ENCODE peak calls at places on chromosomes 1 and 21, in seven cellular contexts. P is fibroblast of lung; W is CD8-positive, alpha-beta T cell; Y is fibroblast of the aortic adventitia; Q is brain microvascular endothelial cell; K is heart left ventricle; G is prostate gland. Z is an unnamed sample.

GRCh38 chr21:18369115-18369514 is 34.5 kb downstream of the TMPRSS15 start:
- DNase-seq in P (peak), W (no peak), Y (peak), Q (no peak), K (no peak), G (no peak), Z (no peak)

GRCh38 chr1:202163281-202164270 is 3.2 kb upstream of the PTPN7 start:
- DNase-seq in P (no peak), W (no peak), Y (no peak), Q (no peak), K (no peak), G (no peak), Z (no peak)

GRCh38 chr21:43861716-43862115 is 3.3 kb upstream of the AGPAT3 start:
- DNase-seq in P (no peak), W (no peak), Y (no peak), Q (no peak), K (no peak), G (no peak), Z (no peak)

GRCh38 chr1:15429701-15430149 is 8.5 kb upstream of the CTRC start:
- DNase-seq in P (peak), W (no peak), Y (peak), Q (peak), K (no peak), G (no peak), Z (no peak)

GRCh38 chr1:92973203-92973907 is 12.1 kb upstream of the DIPK1A start:
- DNase-seq in P (no peak), W (no peak), Y (no peak), Q (no peak), K (no peak), G (no peak), Z (no peak)

GRCh38 chr1:53735681-53736080 is 3.3 kb downstream of the GLIS1 start:
- DNase-seq in P (no peak), W (no peak), Y (no peak), Q (no peak), K (no peak), G (no peak), Z (no peak)

GRCh38 chr1:118151312-118151937 is 33.6 kb downstream of the SPAG17 start:
- DNase-seq in P (peak), W (no peak), Y (peak), Q (peak), K (no peak), G (peak), Z (no peak)

GRCh38 chr1:246372502-246372901 is 134.6 kb downstream of the SMYD3 start:
- DNase-seq in P (no peak), W (no peak), Y (no peak), Q (no peak), K (no peak), G (no peak), Z (no peak)

GRCh38 chr1:204350857-204351573 is 8.7 kb downstream of the PLEKHA6 start:
- DNase-seq in P (peak), W (no peak), Y (peak), Q (peak), K (peak), G (no peak), Z (peak)

GRCh38 chr1:200036616-200037270 is 9.2 kb downstream of the NR5A2 start:
- DNase-seq in P (no peak), W (no peak), Y (no peak), Q (no peak), K (no peak), G (no peak), Z (no peak)

GRCh38 chr1:179808503-179808902 is 65.4 kb downstream of the FAM163A start:
- DNase-seq in P (no peak), W (no peak), Y (peak), Q (no peak), K (no peak), G (no peak), Z (no peak)

GRCh38 chr1:185155600-185156320 is 993 bp downstream of the TRMT1L start:
- DNase-seq in P (peak), W (peak), Y (peak), Q (peak), K (no peak), G (no peak), Z (no peak)

GRCh38 chr1:45843474-45843905 is 40.1 kb downstream of the MAST2 start:
- DNase-seq in P (peak), W (no peak), Y (peak), Q (no peak), K (no peak), G (no peak), Z (no peak)

GRCh38 chr1:162736184-162736583 is 54.3 kb upstream of the HSD17B7 start:
- DNase-seq in P (no peak), W (no peak), Y (no peak), Q (no peak), K (no peak), G (no peak), Z (no peak)

GRCh38 chr1:80529546-80529945 is 1271.2 kb upstream of the ADGRL2 start:
- DNase-seq in P (no peak), W (no peak), Y (no peak), Q (no peak), K (no peak), G (no peak), Z (no peak)

GRCh38 chr21:34836103-34836932 is 167.5 kb downstream of the CLIC6 start:
- DNase-seq in P (peak), W (no peak), Y (peak), Q (peak), K (no peak), G (no peak), Z (no peak)

GRCh38 chr1:154420172-154420571 is 15.0 kb downstream of the IL6R start:
- DNase-seq in P (peak), W (peak), Y (peak), Q (peak), K (peak), G (peak), Z (peak)

GRCh38 chr1:180525696-180526000 is 23.3 kb upstream of the ACBD6 start:
- DNase-seq in P (no peak), W (no peak), Y (no peak), Q (no peak), K (no peak), G (no peak), Z (peak)

GRCh38 chr1:105386489-105386888 is 1636.8 kb downstream of the AMY1C start:
- DNase-seq in P (no peak), W (no peak), Y (no peak), Q (no peak), K (no peak), G (no peak), Z (no peak)

GRCh38 chr1:110604586-110605148 is 1.5 kb downstream of the KCNA2 start:
- DNase-seq in P (no peak), W (no peak), Y (no peak), Q (no peak), K (no peak), G (no peak), Z (no peak)

GRCh38 chr1:22709891-22710687 is 550 bp upstream of the EPHB2 start:
- DNase-seq in P (peak), W (peak), Y (peak), Q (peak), K (peak), G (no peak), Z (no peak)

GRCh38 chr1:184190626-184191025 is 139.1 kb downstream of the TSEN15 start:
- DNase-seq in P (no peak), W (no peak), Y (peak), Q (no peak), K (no peak), G (no peak), Z (no peak)

GRCh38 chr1:86773331-86774288 is 69.2 kb downstream of the SH3GLB1 start:
- DNase-seq in P (peak), W (no peak), Y (peak), Q (no peak), K (no peak), G (no peak), Z (no peak)

GRCh38 chr21:42526379-42526727 is 12.7 kb downstream of the SLC37A1 start:
- DNase-seq in P (no peak), W (no peak), Y (no peak), Q (no peak), K (peak), G (no peak), Z (no peak)

GRCh38 chr1:43766818-43767525 is 59.6 kb downstream of the ST3GAL3 start:
- DNase-seq in P (peak), W (no peak), Y (no peak), Q (no peak), K (no peak), G (no peak), Z (no peak)

GRCh38 chr1:31064685-31065309 is 720 bp downstream of the PUM1 start:
- DNase-seq in P (peak), W (no peak), Y (no peak), Q (no peak), K (peak), G (no peak), Z (no peak)

GRCh38 chr1:114061431-114061830 is 82.2 kb downstream of the OLFML3 start:
- DNase-seq in P (peak), W (no peak), Y (no peak), Q (peak), K (no peak), G (no peak), Z (no peak)

GRCh38 chr1:67476006-67476482 is 45.8 kb upstream of the SERBP1 start:
- DNase-seq in P (no peak), W (no peak), Y (no peak), Q (no peak), K (no peak), G (no peak), Z (no peak)
- TF ChIP-seq CTCF in P (no peak), W (no peak), Y (no peak), Q (no peak), K (no peak), G (no peak), Z (no peak)

GRCh38 chr1:106956721-106957120 is 99.8 kb upstream of the PRMT6 start:
- DNase-seq in P (peak), W (no peak), Y (peak), Q (no peak), K (no peak), G (no peak), Z (no peak)

GRCh38 chr1:106960412-106960811 is 96.1 kb upstream of the PRMT6 start:
- DNase-seq in P (no peak), W (no peak), Y (no peak), Q (no peak), K (no peak), G (no peak), Z (no peak)

GRCh38 chr1:106954830-106955229 is 101.6 kb upstream of the PRMT6 start:
- DNase-seq in P (no peak), W (no peak), Y (no peak), Q (no peak), K (no peak), G (no peak), Z (no peak)

GRCh38 chr1:106961671-106962070 is 94.8 kb upstream of the PRMT6 start:
- DNase-seq in P (no peak), W (no peak), Y (no peak), Q (no peak), K (no peak), G (no peak), Z (no peak)

DNA sequence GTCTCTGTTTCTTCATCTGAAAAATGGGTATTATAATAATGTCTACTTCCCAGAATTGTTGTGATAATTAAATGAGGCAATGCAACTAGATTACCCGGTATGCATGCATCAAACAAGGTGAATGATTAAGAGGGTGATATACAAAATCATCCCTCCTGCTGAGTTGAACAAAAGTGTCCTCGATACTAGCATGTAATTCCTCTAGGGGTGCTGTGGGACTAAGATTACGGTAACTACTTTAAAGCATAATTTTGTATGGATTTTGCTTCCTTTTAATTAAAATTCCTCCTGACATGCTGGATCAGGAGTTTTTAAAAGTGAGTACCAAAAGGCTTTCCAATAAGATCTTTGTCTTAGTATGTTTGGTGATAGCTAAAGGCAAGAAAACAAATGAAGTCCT is 98.7 kb upstream of the PRMT6 start:
- DNase-seq in P (no peak), W (no peak), Y (no peak), Q (no peak), K (no peak), G (no peak), Z (no peak)
- TF ChIP-seq CTCF in P (no peak), W (no peak), Y (peak), Q (no peak), K (no peak), G (no peak), Z (no peak)

DNA sequence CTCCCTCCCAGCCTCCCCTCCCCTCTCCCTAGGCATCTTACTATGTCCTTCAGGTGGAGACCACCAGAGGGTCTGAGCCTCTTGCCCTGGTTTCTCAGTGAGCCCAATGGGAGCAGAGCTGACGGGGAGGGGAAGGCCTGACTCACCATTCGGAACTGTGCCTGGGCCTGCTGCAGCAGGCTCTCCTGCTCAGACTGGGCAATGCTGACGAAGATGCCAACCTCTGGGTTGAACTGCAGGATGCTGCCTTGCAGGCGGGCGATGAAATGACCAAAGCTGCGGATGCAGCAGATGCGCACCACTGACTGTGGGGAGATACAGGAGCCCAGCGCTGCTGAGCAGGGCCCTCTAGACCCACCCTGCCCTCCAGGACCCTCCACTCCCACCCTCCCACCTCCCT is 11.0 kb upstream of the PAQR6 start:
- DNase-seq in P (no peak), W (no peak), Y (no peak), Q (no peak), K (no peak), G (no peak), Z (no peak)
- TF ChIP-seq CTCF in P (no peak), W (no peak), Y (no peak), Q (no peak), K (no peak), G (no peak), Z (no peak)

GRCh38 chr1:240946926-240947325 is 335.0 kb upstream of the GREM2 start:
- DNase-seq in P (peak), W (no peak), Y (peak), Q (peak), K (no peak), G (peak), Z (no peak)
- TF ChIP-seq CTCF in P (peak), W (no peak), Y (peak), Q (peak), K (no peak), G (no peak), Z (peak)

DNA sequence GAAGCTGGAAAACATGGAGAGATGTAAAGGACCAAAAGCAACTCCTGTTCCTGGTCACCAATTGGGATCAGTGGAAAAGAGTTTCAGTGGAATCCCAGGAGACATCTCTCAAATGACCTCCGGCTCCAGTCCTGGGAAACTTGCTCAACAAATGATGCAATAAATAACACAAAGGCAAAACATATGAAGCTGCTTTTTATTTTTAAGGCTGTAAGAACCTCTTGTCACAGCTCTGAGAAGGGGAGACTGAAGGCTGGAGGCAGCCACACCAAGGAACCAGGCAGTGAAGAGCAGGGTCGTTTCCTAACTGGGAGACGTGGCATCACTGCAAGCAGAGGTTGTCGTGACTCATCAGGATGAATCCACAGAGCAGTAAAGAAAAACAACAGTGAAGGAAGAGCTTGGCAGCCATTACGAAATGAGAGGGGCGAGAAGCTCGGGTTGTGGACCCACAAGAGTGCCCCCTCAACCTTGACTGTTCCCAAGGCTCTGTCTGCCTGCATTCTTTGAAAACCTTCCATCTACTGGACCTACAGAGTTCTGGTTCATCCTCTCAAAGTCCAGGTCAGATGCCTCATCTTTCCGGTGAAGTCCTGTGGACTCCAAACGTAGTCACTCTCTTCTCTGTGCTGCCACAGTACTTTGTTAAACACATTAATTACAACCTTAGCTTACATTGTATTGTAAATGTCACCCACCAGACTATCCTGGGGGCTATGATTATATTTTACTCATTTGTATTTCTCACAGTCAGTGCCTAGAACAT is 32.1 kb downstream of the JAK1 start:
- DNase-seq in P (peak), W (no peak), Y (peak), Q (peak), K (no peak), G (no peak), Z (no peak)
- TF ChIP-seq CTCF in P (no peak), W (no peak), Y (no peak), Q (no peak), K (no peak), G (no peak), Z (no peak)

DNA sequence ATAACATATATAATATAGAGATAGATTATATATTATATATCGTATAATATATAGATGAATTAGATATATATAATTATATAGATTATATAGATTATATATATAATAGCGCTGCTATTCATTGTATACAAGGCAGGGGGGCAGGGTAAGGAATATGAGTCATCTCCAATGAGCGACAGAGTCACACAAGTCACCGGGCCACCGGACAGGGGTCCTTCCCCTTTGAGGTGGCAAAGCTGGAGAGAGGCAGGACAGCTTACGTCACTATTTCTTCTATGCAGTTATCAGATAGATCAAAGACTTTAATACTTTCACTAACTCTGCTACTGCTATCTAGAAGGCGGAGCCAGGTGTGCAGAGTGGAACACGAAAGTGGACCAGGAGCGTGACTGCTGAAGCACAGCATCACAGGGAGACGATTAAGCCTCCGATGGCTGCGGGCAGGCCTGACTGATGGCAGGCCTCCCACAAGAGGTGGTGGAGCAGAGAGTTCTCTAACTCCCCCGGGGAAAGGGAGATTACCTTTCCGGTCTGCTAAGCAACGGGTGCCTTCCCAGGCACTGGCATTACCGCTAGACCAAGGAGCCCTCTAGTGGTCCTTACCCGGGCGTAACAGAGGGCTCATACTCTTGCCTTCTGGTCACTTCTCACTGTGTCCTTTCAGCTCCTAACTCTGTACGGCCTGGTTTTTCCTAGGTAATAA is 2154.7 kb downstream of the MRPL39 start:
- DNase-seq in P (no peak), W (no peak), Y (no peak), Q (no peak), K (no peak), G (no peak), Z (no peak)
- TF ChIP-seq CTCF in P (no peak), W (no peak), Y (no peak), Q (no peak), K (no peak), G (no peak), Z (peak)